ENCODE peak calls at places on chromosomes 6 and 20, in four cellular contexts. L is K562, V is GM12878, R is HepG2. E is an unnamed sample.

GRCh38 chr6:155959898-155960297 is 504.3 kb upstream of the NOX3 start:
- DNase-seq in V (no peak), R (peak), L (no peak), E (no peak)

GRCh38 chr6:38404900-38405556 is 234.7 kb downstream of the BTBD9 start:
- DNase-seq in R (peak), L (no peak), V (no peak), E (no peak)

GRCh38 chr20:48621256-48622078 is 206.3 kb downstream of the PREX1 start:
- DNase-seq in V (no peak), L (peak), R (no peak), E (no peak)

GRCh38 chr6:31115941-31116560 is 1.5 kb downstream of the PSORS1C1 start:
- DNase-seq in V (no peak), R (no peak), L (no peak), E (no peak)

GRCh38 chr6:2630891-2631458 is 119.7 kb downstream of the MYLK4 start:
- DNase-seq in V (no peak), R (no peak), L (no peak), E (no peak)

GRCh38 chr6:30810813-30811329 is 66.5 kb upstream of the IER3 start:
- DNase-seq in V (peak), L (no peak), R (no peak), E (no peak)

GRCh38 chr20:2946988-2947961 is 74.0 kb downstream of the PTPRA start:
- DNase-seq in L (peak), V (no peak), R (peak), E (peak)

GRCh38 chr6:161301338-161301737 is 27.5 kb upstream of the AGPAT4 start:
- DNase-seq in V (no peak), L (no peak), R (no peak), E (no peak)

GRCh38 chr20:35607003-35607735 is 8.5 kb upstream of the SPAG4 start:
- DNase-seq in V (no peak), R (no peak), L (no peak), E (no peak)

GRCh38 chr6:4242593-4242992 is 107.2 kb upstream of the ECI2 start:
- DNase-seq in V (no peak), L (no peak), R (no peak), E (no peak)

GRCh38 chr6:56311086-56311485 is 63.7 kb upstream of the COL21A1 start:
- DNase-seq in R (no peak), V (no peak), L (no peak), E (no peak)

GRCh38 chr6:63685453-63686379 is 50.1 kb downstream of the PHF3 start:
- DNase-seq in L (no peak), V (peak), R (no peak), E (no peak)

GRCh38 chr6:148747493-148748160 is 797 bp downstream of the UST start:
- DNase-seq in R (no peak), L (no peak), V (no peak), E (peak)

GRCh38 chr20:2195614-2196013 is 94.0 kb downstream of the STK35 start:
- DNase-seq in V (no peak), R (no peak), L (no peak), E (no peak)

GRCh38 chr6:139857143-139857542 is 482.7 kb upstream of the CITED2 start:
- DNase-seq in R (no peak), V (no peak), L (no peak), E (no peak)

GRCh38 chr6:33711140-33712129 is at the start of gene UQCC2:
- DNase-seq in R (peak), L (peak), V (peak), E (peak)

GRCh38 chr6:8513174-8513573 is 77.8 kb upstream of the SLC35B3 start:
- DNase-seq in V (no peak), R (no peak), L (no peak), E (no peak)

GRCh38 chr20:63070301-63070625 is 63.5 kb upstream of the BHLHE23 start:
- DNase-seq in L (no peak), R (no peak), V (no peak), E (no peak)

GRCh38 chr6:130872250-130873095 is 45.3 kb downstream of the SMLR1 start:
- DNase-seq in R (peak), L (peak), V (no peak), E (peak)

GRCh38 chr6:73004817-73005216 is 220.5 kb downstream of the KHDC1L start:
- DNase-seq in L (no peak), V (no peak), R (no peak), E (no peak)

GRCh38 chr6:72999995-73000394 is 225.3 kb downstream of the KHDC1L start:
- DNase-seq in L (peak), V (no peak), R (peak), E (no peak)

GRCh38 chr6:73003302-73003701 is 222.0 kb downstream of the KHDC1L start:
- DNase-seq in R (no peak), L (no peak), V (no peak), E (no peak)

GRCh38 chr6:73006161-73006560 is 219.1 kb downstream of the KHDC1L start:
- DNase-seq in L (no peak), V (no peak), R (no peak), E (no peak)

GRCh38 chr6:73002588-73002987 is 222.7 kb downstream of the KHDC1L start:
- DNase-seq in L (no peak), V (no peak), R (no peak), E (no peak)
- TF ChIP-seq TARDBP in L (no peak), V (no peak), R (no peak), E (no peak)

GRCh38 chr20:23632711-23633573 is 4.8 kb downstream of the CST3 start:
- DNase-seq in R (no peak), L (no peak), V (no peak), E (no peak)

GRCh38 chr20:23636182-23636907 is 1.4 kb downstream of the CST3 start:
- DNase-seq in R (no peak), V (no peak), L (no peak), E (no peak)

GRCh38 chr20:23636908-23637281 is 860 bp downstream of the CST3 start:
- DNase-seq in L (no peak), R (no peak), V (no peak), E (no peak)

GRCh38 chr20:23634044-23634801 is 3.5 kb downstream of the CST3 start:
- DNase-seq in R (no peak), L (no peak), V (no peak), E (no peak)

GRCh38 chr20:23634985-23635767 is 2.6 kb downstream of the CST3 start:
- DNase-seq in L (no peak), R (no peak), V (no peak), E (no peak)
- TF ChIP-seq TARDBP in L (no peak), R (peak), V (no peak), E (no peak)

GRCh38 chr6:42563697-42564495 is at the start of gene UBR2:
- DNase-seq in R (peak), L (peak), V (peak), E (peak)
- TF ChIP-seq TARDBP in R (peak), L (no peak), V (peak), E (no peak)

GRCh38 chr20:53706008-53706481 is 112.4 kb upstream of the ZNF217 start:
- DNase-seq in L (no peak), V (no peak), R (no peak), E (no peak)
- TF ChIP-seq TARDBP in L (no peak), V (no peak), R (no peak), E (no peak)

GRCh38 chr6:782141-782540 is 89.2 kb upstream of the EXOC2 start:
- DNase-seq in L (no peak), R (no peak), V (no peak), E (no peak)

GRCh38 chr6:781350-781961 is 88.5 kb upstream of the EXOC2 start:
- DNase-seq in L (peak), R (no peak), V (no peak), E (no peak)

GRCh38 chr6:783966-784365 is 91.0 kb upstream of the EXOC2 start:
- DNase-seq in V (no peak), L (no peak), R (no peak), E (no peak)

GRCh38 chr6:788058-788457 is 95.1 kb upstream of the EXOC2 start:
- DNase-seq in L (no peak), V (no peak), R (no peak), E (no peak)

DNA sequence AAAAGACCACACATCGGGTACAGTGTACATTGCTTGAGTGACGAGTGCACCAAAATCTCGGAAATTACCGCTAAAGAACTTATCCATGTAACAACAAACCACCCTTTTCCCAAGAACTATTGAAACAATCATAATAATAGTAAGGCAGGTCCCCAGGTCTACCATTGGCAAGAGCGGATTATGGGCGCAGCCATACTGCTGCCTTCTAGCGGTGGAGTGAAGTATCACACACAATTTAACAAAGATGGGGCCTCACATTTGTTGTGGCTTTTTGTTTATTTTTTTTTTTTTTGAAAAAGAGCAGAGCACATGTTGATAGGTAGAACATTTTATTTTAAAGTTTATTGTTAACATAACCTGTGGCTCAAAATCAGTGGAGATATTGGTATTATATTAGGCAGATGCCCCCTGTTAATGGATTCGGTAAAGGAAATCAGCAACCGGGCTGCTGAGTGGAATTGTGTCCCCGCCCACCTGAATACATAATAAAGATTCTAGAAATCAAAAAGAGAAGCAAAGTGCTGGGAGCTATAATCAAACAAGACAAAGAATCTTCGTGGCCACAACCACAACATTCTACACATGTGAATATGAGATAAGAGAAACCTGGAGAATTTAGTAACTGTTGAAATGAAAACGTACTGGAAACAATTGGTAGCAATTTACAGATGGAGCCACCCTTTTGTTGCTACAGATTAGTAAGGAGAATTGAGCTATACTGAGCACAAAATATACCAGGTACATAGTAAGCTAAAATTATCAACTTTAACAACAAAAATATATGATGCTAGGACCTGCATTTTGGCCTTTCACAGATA is 94.2 kb upstream of the EXOC2 start:
- DNase-seq in V (no peak), R (peak), L (peak), E (peak)
- TF ChIP-seq TARDBP in V (no peak), R (no peak), L (no peak), E (no peak)

DNA sequence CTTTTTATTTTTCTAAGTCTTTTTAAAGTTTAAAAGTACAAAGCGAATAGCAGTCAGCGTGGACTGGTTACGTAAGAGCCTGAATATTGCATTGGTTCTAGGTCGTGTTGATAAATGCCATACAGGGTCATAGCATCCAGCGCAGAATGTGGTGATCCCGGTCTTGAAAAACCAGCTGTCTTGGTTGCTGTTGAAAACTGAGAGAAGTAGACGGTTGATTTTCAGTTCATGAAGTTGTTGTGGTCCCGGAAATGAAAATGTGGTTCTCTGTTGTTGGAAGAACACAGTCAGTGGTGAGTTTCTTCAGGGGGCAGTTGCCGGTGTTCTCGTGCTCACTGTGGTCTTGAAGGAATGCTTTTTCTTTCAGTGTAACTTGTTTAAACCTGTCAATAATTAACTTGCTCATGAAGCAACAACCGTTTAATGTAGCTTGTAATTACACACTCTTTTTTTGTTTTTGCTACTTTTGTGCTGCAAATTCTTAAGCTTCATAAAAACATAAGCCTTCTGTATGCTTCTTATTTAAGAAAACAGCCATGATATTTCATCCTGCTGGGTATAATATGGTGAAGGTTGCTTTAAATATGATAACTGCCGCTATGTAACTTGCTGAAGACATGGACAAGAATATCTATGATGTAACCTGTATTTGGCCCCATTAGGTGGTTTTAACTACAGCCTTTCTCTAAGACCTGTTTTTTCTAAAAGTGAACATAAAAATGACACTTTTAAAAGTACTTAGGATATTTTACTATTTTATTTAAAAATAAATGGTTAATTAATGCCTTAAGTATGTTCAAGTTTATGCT is 64.8 kb upstream of the KIF25 start:
- DNase-seq in R (peak), V (no peak), L (no peak), E (no peak)
- TF ChIP-seq TARDBP in R (no peak), V (no peak), L (no peak), E (no peak)